ENCODE peak calls at places on chromosomes 7 and 10, in seven cellular contexts. One of them, this sample, is unnamed.

GRCh38 chr10:118107541-118107940 is 60.8 kb upstream of the RAB11FIP2 start:
- DNase-seq in SK-N-SH: no peak
- DNase-seq in mucosa of descending colon: no peak
- DNase-seq in neural progenitor cell: no peak
- DNase-seq in heart right ventricle: no peak
- DNase-seq in HCT116: no peak
- DNase-seq in right lobe of liver: no peak
- DNase-seq in this sample: no peak

GRCh38 chr10:86756511-86757109 is at the start of gene BMPR1A:
- DNase-seq in mucosa of descending colon: no peak
- DNase-seq in right lobe of liver: no peak
- DNase-seq in neural progenitor cell: peak; percentile 85
- DNase-seq in heart right ventricle: peak; percentile 86
- DNase-seq in SK-N-SH: peak; percentile 82
- DNase-seq in HCT116: no peak
- DNase-seq in this sample: peak; percentile 85

GRCh38 chr10:100508691-100509150 is 10.9 kb downstream of the SEC31B start:
- DNase-seq in heart right ventricle: no peak
- DNase-seq in mucosa of descending colon: no peak
- DNase-seq in right lobe of liver: no peak
- DNase-seq in neural progenitor cell: peak; percentile 81
- DNase-seq in HCT116: peak; percentile 46
- DNase-seq in SK-N-SH: peak; percentile 70
- DNase-seq in this sample: no peak

GRCh38 chr10:43461950-43462349 is 25.0 kb downstream of the ZNF487 start:
- DNase-seq in heart right ventricle: peak; percentile 59
- DNase-seq in neural progenitor cell: peak; percentile 86
- DNase-seq in right lobe of liver: no peak
- DNase-seq in SK-N-SH: peak; percentile 71
- DNase-seq in mucosa of descending colon: no peak
- DNase-seq in HCT116: peak; percentile 80
- DNase-seq in this sample: no peak

GRCh38 chr7:113629244-113629643 is 289.6 kb downstream of the PPP1R3A start:
- DNase-seq in mucosa of descending colon: no peak
- DNase-seq in right lobe of liver: no peak
- DNase-seq in HCT116: no peak
- DNase-seq in neural progenitor cell: no peak
- DNase-seq in heart right ventricle: no peak
- DNase-seq in SK-N-SH: no peak
- DNase-seq in this sample: no peak

GRCh38 chr7:79434098-79434497 is 19.4 kb downstream of the MAGI2 start:
- DNase-seq in neural progenitor cell: no peak
- DNase-seq in heart right ventricle: no peak
- DNase-seq in SK-N-SH: no peak
- DNase-seq in HCT116: no peak
- DNase-seq in right lobe of liver: no peak
- DNase-seq in mucosa of descending colon: no peak
- DNase-seq in this sample: no peak

GRCh38 chr10:73263948-73264347 is 11.5 kb upstream of the MRPS16 start:
- DNase-seq in SK-N-SH: peak; percentile 34
- DNase-seq in HCT116: no peak
- DNase-seq in mucosa of descending colon: no peak
- DNase-seq in neural progenitor cell: no peak
- DNase-seq in heart right ventricle: no peak
- DNase-seq in right lobe of liver: no peak
- DNase-seq in this sample: no peak

GRCh38 chr10:81873932-81874816 is 820 bp upstream of the NRG3 start:
- DNase-seq in neural progenitor cell: peak; percentile 95
- DNase-seq in HCT116: no peak
- DNase-seq in heart right ventricle: peak; percentile 25
- DNase-seq in right lobe of liver: peak; percentile 76
- DNase-seq in SK-N-SH: peak; percentile 90
- DNase-seq in mucosa of descending colon: peak; percentile 42
- DNase-seq in this sample: peak; percentile 72

GRCh38 chr7:108598153-108598552 is 28.5 kb downstream of the DNAJB9 start:
- DNase-seq in mucosa of descending colon: no peak
- DNase-seq in heart right ventricle: no peak
- DNase-seq in neural progenitor cell: no peak
- DNase-seq in right lobe of liver: no peak
- DNase-seq in HCT116: no peak
- DNase-seq in SK-N-SH: no peak
- DNase-seq in this sample: no peak

GRCh38 chr10:55822096-55822495 is 539.0 kb downstream of the ZWINT start:
- DNase-seq in SK-N-SH: no peak
- DNase-seq in neural progenitor cell: no peak
- DNase-seq in mucosa of descending colon: no peak
- DNase-seq in right lobe of liver: no peak
- DNase-seq in HCT116: no peak
- DNase-seq in heart right ventricle: no peak
- DNase-seq in this sample: no peak
- H3K4me1 ChIP-seq in SK-N-SH: no peaks in the 10 kb centered on the region
- H3K4me1 ChIP-seq in neural progenitor cell: no peaks in the 10 kb centered on the region
- H3K4me1 ChIP-seq in mucosa of descending colon: no peaks in the 10 kb centered on the region
- H3K4me1 ChIP-seq in right lobe of liver: no peaks in the 10 kb centered on the region
- H3K4me1 ChIP-seq in HCT116: no peaks in the 10 kb centered on the region
- H3K4me1 ChIP-seq in heart right ventricle: no peaks in the 10 kb centered on the region
- H3K4me1 ChIP-seq in this sample: no peaks in the 10 kb centered on the region

DNA sequence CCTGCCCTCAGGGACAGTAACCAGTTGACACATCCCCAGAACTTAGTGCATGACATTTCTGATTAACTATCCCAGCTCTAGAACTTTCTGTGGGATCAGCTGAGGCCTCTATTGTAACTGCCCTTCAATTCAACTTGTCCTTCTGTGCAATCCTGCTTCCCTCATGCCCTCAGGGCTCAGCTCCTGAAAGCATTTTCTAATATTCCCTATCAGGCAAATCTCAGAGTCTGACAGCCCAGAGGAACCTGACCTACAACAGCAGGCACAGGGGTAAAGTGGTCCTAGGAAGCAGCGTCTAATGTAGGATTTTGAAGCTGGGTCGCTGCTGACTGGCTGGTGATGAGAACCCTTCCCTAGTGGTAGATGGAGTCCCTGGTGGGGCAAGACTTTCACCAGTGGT is 13.6 kb upstream of the STN1 start:
- DNase-seq in heart right ventricle: no peak
- DNase-seq in HCT116: no peak
- DNase-seq in SK-N-SH: peak; percentile 23
- DNase-seq in right lobe of liver: no peak
- DNase-seq in neural progenitor cell: no peak
- DNase-seq in mucosa of descending colon: no peak
- DNase-seq in this sample: no peak
- H3K4me1 ChIP-seq in heart right ventricle: no peaks in the 10 kb centered on the region
- H3K4me1 ChIP-seq in HCT116: no peaks in the 10 kb centered on the region
- H3K4me1 ChIP-seq in SK-N-SH: no peaks in the 10 kb centered on the region
- H3K4me1 ChIP-seq in right lobe of liver: no peaks in the 10 kb centered on the region
- H3K4me1 ChIP-seq in neural progenitor cell: peaks cover 6% of the 10 kb centered on the region
- H3K4me1 ChIP-seq in mucosa of descending colon: no peaks in the 10 kb centered on the region
- H3K4me1 ChIP-seq in this sample: no peaks in the 10 kb centered on the region

DNA sequence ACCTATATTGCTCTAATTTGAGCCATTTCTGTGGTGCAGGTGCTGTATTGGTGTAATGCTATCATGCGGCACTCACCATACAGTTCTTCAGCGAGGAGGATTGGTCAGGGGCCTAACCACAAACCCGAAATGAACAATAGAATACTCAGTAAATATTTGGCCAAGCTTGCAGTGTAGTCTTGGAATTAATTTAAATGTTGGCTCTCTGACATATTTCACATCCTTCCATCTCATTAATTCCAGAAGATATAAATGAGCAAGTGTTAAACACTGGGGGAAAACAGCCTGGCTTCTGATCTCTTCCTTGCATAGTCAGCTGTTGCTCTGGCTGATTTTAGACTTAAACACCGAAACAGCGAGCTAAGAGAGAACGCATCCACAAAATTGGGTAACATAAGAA is 663.1 kb upstream of the GHITM start:
- DNase-seq in heart right ventricle: no peak
- DNase-seq in neural progenitor cell: no peak
- DNase-seq in mucosa of descending colon: no peak
- DNase-seq in SK-N-SH: no peak
- DNase-seq in right lobe of liver: no peak
- DNase-seq in HCT116: no peak
- DNase-seq in this sample: no peak
- H3K4me1 ChIP-seq in heart right ventricle: no peaks in the 10 kb centered on the region
- H3K4me1 ChIP-seq in neural progenitor cell: no peaks in the 10 kb centered on the region
- H3K4me1 ChIP-seq in mucosa of descending colon: no peaks in the 10 kb centered on the region
- H3K4me1 ChIP-seq in SK-N-SH: no peaks in the 10 kb centered on the region
- H3K4me1 ChIP-seq in right lobe of liver: no peaks in the 10 kb centered on the region
- H3K4me1 ChIP-seq in HCT116: no peaks in the 10 kb centered on the region
- H3K4me1 ChIP-seq in this sample: no peaks in the 10 kb centered on the region

DNA sequence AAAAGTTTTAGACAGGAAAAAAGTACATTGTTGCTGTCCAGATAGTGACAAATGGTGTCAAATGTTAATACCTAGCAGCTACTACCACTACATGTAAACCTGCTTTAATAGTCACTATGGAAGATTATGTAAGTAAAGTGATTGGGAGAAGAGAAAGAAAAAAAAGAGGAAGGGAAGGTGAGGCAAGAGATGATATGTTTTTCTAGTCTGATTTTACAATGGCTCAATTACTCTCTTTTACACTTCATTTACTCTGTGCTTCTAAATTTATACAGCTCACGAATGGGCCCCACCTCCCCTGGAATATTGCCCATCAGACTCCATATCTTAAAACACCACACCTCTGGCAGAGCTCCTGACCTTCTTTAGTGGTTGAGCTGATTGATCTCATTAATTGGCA is 28.1 kb upstream of the IKZF1 start:
- DNase-seq in neural progenitor cell: no peak
- DNase-seq in heart right ventricle: no peak
- DNase-seq in HCT116: no peak
- DNase-seq in SK-N-SH: no peak
- DNase-seq in mucosa of descending colon: no peak
- DNase-seq in right lobe of liver: no peak
- DNase-seq in this sample: no peak
- H3K4me1 ChIP-seq in neural progenitor cell: no peaks in the 10 kb centered on the region
- H3K4me1 ChIP-seq in heart right ventricle: no peaks in the 10 kb centered on the region
- H3K4me1 ChIP-seq in HCT116: no peaks in the 10 kb centered on the region
- H3K4me1 ChIP-seq in SK-N-SH: no peaks in the 10 kb centered on the region
- H3K4me1 ChIP-seq in mucosa of descending colon: no peaks in the 10 kb centered on the region
- H3K4me1 ChIP-seq in right lobe of liver: no peaks in the 10 kb centered on the region
- H3K4me1 ChIP-seq in this sample: no peaks in the 10 kb centered on the region

GRCh38 chr10:95414844-95415545 is 124.2 kb upstream of the PDLIM1 start:
- DNase-seq in heart right ventricle: peak; percentile 74
- DNase-seq in neural progenitor cell: no peak
- DNase-seq in right lobe of liver: no peak
- DNase-seq in HCT116: no peak
- DNase-seq in SK-N-SH: no peak
- DNase-seq in mucosa of descending colon: no peak
- DNase-seq in this sample: no peak

GRCh38 chr10:95415631-95416031 is 124.8 kb upstream of the PDLIM1 start:
- DNase-seq in heart right ventricle: peak; percentile 66
- DNase-seq in HCT116: no peak
- DNase-seq in mucosa of descending colon: no peak
- DNase-seq in SK-N-SH: no peak
- DNase-seq in neural progenitor cell: peak; percentile 20
- DNase-seq in right lobe of liver: no peak
- DNase-seq in this sample: no peak

GRCh38 chr10:95419399-95419798 is 128.6 kb upstream of the PDLIM1 start:
- DNase-seq in right lobe of liver: no peak
- DNase-seq in SK-N-SH: no peak
- DNase-seq in heart right ventricle: no peak
- DNase-seq in neural progenitor cell: no peak
- DNase-seq in mucosa of descending colon: no peak
- DNase-seq in HCT116: no peak
- DNase-seq in this sample: no peak

GRCh38 chr10:95416270-95416669 is 125.5 kb upstream of the PDLIM1 start:
- DNase-seq in neural progenitor cell: no peak
- DNase-seq in right lobe of liver: no peak
- DNase-seq in SK-N-SH: no peak
- DNase-seq in HCT116: no peak
- DNase-seq in mucosa of descending colon: no peak
- DNase-seq in heart right ventricle: no peak
- DNase-seq in this sample: no peak

DNA sequence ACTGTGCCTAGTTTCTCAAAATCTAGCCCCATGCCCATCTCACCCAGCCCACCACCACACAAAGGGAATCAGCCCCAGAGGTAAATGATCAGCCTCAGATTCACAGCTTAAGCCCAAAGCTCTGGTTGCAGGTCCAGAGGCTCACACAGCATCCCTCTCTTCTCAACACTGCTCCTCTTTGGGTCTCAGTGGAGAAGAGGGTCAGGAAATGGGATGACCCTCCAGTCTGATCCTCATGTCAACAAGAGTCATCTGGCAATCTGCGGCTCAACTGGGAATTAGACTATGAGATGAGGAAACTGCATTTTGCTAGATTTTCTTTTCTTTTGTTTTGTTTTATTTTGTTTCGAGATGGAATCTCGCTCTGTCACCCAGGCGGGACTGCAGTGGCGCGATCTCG is 126.2 kb upstream of the PDLIM1 start:
- DNase-seq in neural progenitor cell: no peak
- DNase-seq in mucosa of descending colon: no peak
- DNase-seq in right lobe of liver: no peak
- DNase-seq in HCT116: no peak
- DNase-seq in heart right ventricle: peak; percentile 53
- DNase-seq in SK-N-SH: no peak
- DNase-seq in this sample: no peak
- H3K4me1 ChIP-seq in neural progenitor cell: peaks cover 12% of the 10 kb centered on the region
- H3K4me1 ChIP-seq in mucosa of descending colon: no peaks in the 10 kb centered on the region
- H3K4me1 ChIP-seq in right lobe of liver: no peaks in the 10 kb centered on the region
- H3K4me1 ChIP-seq in HCT116: no peaks in the 10 kb centered on the region
- H3K4me1 ChIP-seq in heart right ventricle: peaks cover 11% of the 10 kb centered on the region
- H3K4me1 ChIP-seq in SK-N-SH: no peaks in the 10 kb centered on the region
- H3K4me1 ChIP-seq in this sample: no peaks in the 10 kb centered on the region

GRCh38 chr7:131595699-131596098 is 39.3 kb upstream of the PODXL start:
- DNase-seq in right lobe of liver: no peak
- DNase-seq in heart right ventricle: no peak
- DNase-seq in mucosa of descending colon: no peak
- DNase-seq in SK-N-SH: no peak
- DNase-seq in neural progenitor cell: no peak
- DNase-seq in HCT116: no peak
- DNase-seq in this sample: no peak
- H3K4me1 ChIP-seq in right lobe of liver: no peaks in the 10 kb centered on the region
- H3K4me1 ChIP-seq in heart right ventricle: no peaks in the 10 kb centered on the region
- H3K4me1 ChIP-seq in mucosa of descending colon: no peaks in the 10 kb centered on the region
- H3K4me1 ChIP-seq in SK-N-SH: peaks cover 5% of the 10 kb centered on the region
- H3K4me1 ChIP-seq in neural progenitor cell: peaks cover 18% of the 10 kb centered on the region
- H3K4me1 ChIP-seq in HCT116: no peaks in the 10 kb centered on the region
- H3K4me1 ChIP-seq in this sample: no peaks in the 10 kb centered on the region

GRCh38 chr10:59682986-59683937 is 26.4 kb downstream of the SLC16A9 start:
- DNase-seq in right lobe of liver: no peak
- DNase-seq in heart right ventricle: no peak
- DNase-seq in mucosa of descending colon: no peak
- DNase-seq in neural progenitor cell: no peak
- DNase-seq in HCT116: no peak
- DNase-seq in SK-N-SH: no peak
- DNase-seq in this sample: no peak
- H3K4me1 ChIP-seq in right lobe of liver: no peaks in the 10 kb centered on the region
- H3K4me1 ChIP-seq in heart right ventricle: no peaks in the 10 kb centered on the region
- H3K4me1 ChIP-seq in mucosa of descending colon: no peaks in the 10 kb centered on the region
- H3K4me1 ChIP-seq in neural progenitor cell: peaks cover 32% of the 10 kb centered on the region
- H3K4me1 ChIP-seq in HCT116: no peaks in the 10 kb centered on the region
- H3K4me1 ChIP-seq in SK-N-SH: peaks cover 5% of the 10 kb centered on the region
- H3K4me1 ChIP-seq in this sample: no peaks in the 10 kb centered on the region

DNA sequence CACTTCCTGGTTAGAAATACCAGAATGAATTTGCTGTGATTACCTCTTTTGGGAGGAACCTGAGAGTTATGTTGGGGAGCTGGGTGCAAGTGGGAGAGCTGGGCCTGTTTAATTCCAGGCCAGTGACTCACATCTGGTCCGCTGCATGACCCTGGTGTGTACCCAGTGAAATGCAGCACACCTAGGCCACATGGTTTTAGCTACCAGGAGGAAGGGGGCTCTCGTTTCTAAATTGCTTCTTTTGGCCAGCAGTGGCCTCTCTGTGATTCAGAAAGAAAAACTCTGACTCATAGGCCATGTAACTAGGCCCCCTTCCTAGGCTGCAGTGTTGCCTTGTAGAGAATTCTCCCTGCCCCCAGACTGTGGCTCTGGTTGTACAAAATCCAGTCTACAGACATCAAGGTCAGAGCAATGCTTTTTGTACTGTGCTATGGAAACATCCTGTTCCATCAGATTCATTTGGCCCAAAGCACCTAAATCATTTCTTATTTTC is 6.7 kb downstream of the AGFG2 start:
- DNase-seq in mucosa of descending colon: no peak
- DNase-seq in SK-N-SH: peak; percentile 74
- DNase-seq in right lobe of liver: peak; percentile 63
- DNase-seq in neural progenitor cell: peak; percentile 27
- DNase-seq in HCT116: peak; percentile 81
- DNase-seq in heart right ventricle: peak; percentile 40
- DNase-seq in this sample: no peak
- H3K4me1 ChIP-seq in mucosa of descending colon: peaks cover 58% of the 10 kb centered on the region
- H3K4me1 ChIP-seq in SK-N-SH: peaks cover 40% of the 10 kb centered on the region
- H3K4me1 ChIP-seq in right lobe of liver: peaks cover 2% of the 10 kb centered on the region
- H3K4me1 ChIP-seq in neural progenitor cell: peaks cover 21% of the 10 kb centered on the region
- H3K4me1 ChIP-seq in HCT116: peaks cover 50% of the 10 kb centered on the region
- H3K4me1 ChIP-seq in heart right ventricle: peaks cover 23% of the 10 kb centered on the region
- H3K4me1 ChIP-seq in this sample: peaks cover 58% of the 10 kb centered on the region

This sample was measured in upper lobe of left lung.